ENCODE peak calls at places on chromosomes 4 and X, in five cellular contexts. One of them, this sample, is unnamed.

GRCh38 chrX:23666282-23666681 is 1.0 kb upstream of the PRDX4 start:
- DNase-seq in BE2C: no peak
- DNase-seq in substantia nigra: no peak
- DNase-seq in cardiac fibroblast: no peak
- DNase-seq in pancreas: peak; percentile 20
- DNase-seq in this sample: no peak

GRCh38 chrX:37716502-37717068 is 31.0 kb downstream of the XK start:
- DNase-seq in BE2C: no peak
- DNase-seq in substantia nigra: no peak
- DNase-seq in cardiac fibroblast: no peak
- DNase-seq in pancreas: no peak
- DNase-seq in this sample: no peak

GRCh38 chr4:7815981-7816380 is 123.7 kb downstream of the AFAP1 start:
- DNase-seq in BE2C: no peak
- DNase-seq in substantia nigra: no peak
- DNase-seq in cardiac fibroblast: no peak
- DNase-seq in pancreas: no peak
- DNase-seq in this sample: no peak

GRCh38 chr4:8679032-8679431 is 86.5 kb downstream of the CPZ start:
- DNase-seq in BE2C: no peak
- DNase-seq in substantia nigra: no peak
- DNase-seq in cardiac fibroblast: no peak
- DNase-seq in pancreas: no peak
- DNase-seq in this sample: no peak

GRCh38 chr4:66555301-66555700 is 885.0 kb upstream of the EPHA5 start:
- DNase-seq in BE2C: no peak
- DNase-seq in substantia nigra: no peak
- DNase-seq in cardiac fibroblast: peak; percentile 88
- DNase-seq in pancreas: no peak
- DNase-seq in this sample: no peak

GRCh38 chr4:129362685-129363274 is 266.8 kb downstream of the C4orf33 start:
- DNase-seq in BE2C: peak; percentile 77
- DNase-seq in substantia nigra: no peak
- DNase-seq in cardiac fibroblast: peak; percentile 83
- DNase-seq in pancreas: peak; percentile 44
- DNase-seq in this sample: peak; percentile 52

GRCh38 chr4:70471897-70472296 is at the start of gene MUC7:
- DNase-seq in BE2C: no peak
- DNase-seq in substantia nigra: no peak
- DNase-seq in cardiac fibroblast: no peak
- DNase-seq in pancreas: no peak
- DNase-seq in this sample: no peak

GRCh38 chr4:71694946-71695345 is 88.9 kb downstream of the GC start:
- DNase-seq in BE2C: no peak
- DNase-seq in substantia nigra: no peak
- DNase-seq in cardiac fibroblast: no peak
- DNase-seq in pancreas: no peak
- DNase-seq in this sample: no peak

GRCh38 chr4:107991945-107992625 is 2.4 kb downstream of the HADH start:
- DNase-seq in BE2C: no peak
- DNase-seq in substantia nigra: no peak
- DNase-seq in cardiac fibroblast: peak; percentile 19
- DNase-seq in pancreas: no peak
- DNase-seq in this sample: no peak

This sample was measured in cerebellum.